ENCODE peak calls at places on chromosomes 1 and 21, in seven cellular contexts. X, Y, B, U, E, Z and J are unnamed samples.

GRCh38 chr1:19794583-19794982 is 5.1 kb downstream of the TMCO4 start:
- DNase-seq in B (no peak), X (no peak), Z (no peak), U (no peak), E (no peak), Y (no peak), J (no peak)

GRCh38 chr1:30551603-30552002 is 171.8 kb downstream of the MATN1 start:
- DNase-seq in Y (no peak), U (no peak), B (no peak), Z (no peak), X (no peak), E (no peak), J (no peak)

GRCh38 chr1:59999746-60000145 is 73.2 kb upstream of the CYP2J2 start:
- DNase-seq in Y (no peak), Z (no peak), B (no peak), U (no peak), E (no peak), X (no peak), J (no peak)

GRCh38 chr1:118788372-118788955 is 199.7 kb downstream of the TBX15 start:
- DNase-seq in Y (peak; percentile 87), Z (peak; percentile 89), B (no peak), E (peak; percentile 13), X (no peak), U (no peak), J (peak; percentile 86)

GRCh38 chr1:206668351-206668750 is 16.4 kb upstream of the MAPKAPK2 start:
- DNase-seq in X (no peak), U (no peak), E (no peak), Y (no peak), B (no peak), Z (no peak), J (no peak)

GRCh38 chr1:154742586-154742985 is 127.5 kb downstream of the KCNN3 start:
- DNase-seq in B (no peak), Z (no peak), U (no peak), Y (no peak), X (no peak), E (no peak), J (no peak)

GRCh38 chr21:14874379-14874778 is 190.4 kb downstream of the NRIP1 start:
- DNase-seq in U (no peak), X (no peak), E (no peak), B (no peak), Z (no peak), Y (no peak), J (no peak)

GRCh38 chr1:206693029-206693428 is 8.3 kb downstream of the MAPKAPK2 start:
- DNase-seq in B (no peak), X (no peak), Z (peak; percentile 66), E (peak; percentile 76), Y (no peak), U (no peak), J (peak; percentile 77)

GRCh38 chr1:217048104-217048707 is 325.0 kb upstream of the ESRRG start:
- DNase-seq in B (no peak), Z (peak; percentile 2), X (peak; percentile 51), Y (no peak), E (peak; percentile 18), U (no peak), J (peak; percentile 4)

GRCh38 chr1:110591956-110592355 is 14.2 kb downstream of the KCNA2 start:
- DNase-seq in X (no peak), Y (no peak), Z (no peak), E (no peak), B (no peak), U (no peak), J (no peak)

GRCh38 chr1:118954286-118954890 is 33.8 kb downstream of the TBX15 start:
- DNase-seq in Z (no peak), B (no peak), E (peak; percentile 54), U (no peak), Y (no peak), X (no peak), J (no peak)

GRCh38 chr1:87151500-87152421 is 176.9 kb upstream of the LMO4 start:
- DNase-seq in E (no peak), Y (no peak), U (peak; percentile 20), X (peak; percentile 80), Z (no peak), B (peak; percentile 72), J (peak; percentile 15)

GRCh38 chr1:230186003-230186863 is 119.2 kb downstream of the GALNT2 start:
- DNase-seq in E (peak; percentile 91), Z (peak; percentile 98), X (peak; percentile 91), B (peak; percentile 18), U (peak; percentile 57), Y (peak; percentile 87), J (peak; percentile 99)

GRCh38 chr1:203473781-203474305 is 1.8 kb upstream of the PRELP start:
- DNase-seq in B (no peak), E (no peak), X (no peak), Y (no peak), U (no peak), Z (no peak), J (no peak)

GRCh38 chr1:65992160-65993046 is 199.7 kb downstream of the PDE4B start:
- DNase-seq in E (no peak), B (no peak), Z (peak; percentile 82), Y (no peak), X (no peak), U (no peak), J (no peak)

GRCh38 chr1:34763142-34763781 is 3.7 kb downstream of the GJB4 start:
- DNase-seq in U (no peak), X (no peak), Z (no peak), E (peak; percentile 84), B (no peak), Y (no peak), J (no peak)

GRCh38 chr1:224205438-224205840 is 22.4 kb downstream of the DEGS1 start:
- DNase-seq in Z (no peak), Y (no peak), X (no peak), E (peak; percentile 88), U (no peak), B (peak; percentile 56), J (no peak)

GRCh38 chr1:52203935-52204625 is 62.2 kb downstream of the ZFYVE9 start:
- DNase-seq in X (no peak), Y (no peak), Z (no peak), E (no peak), B (no peak), U (no peak), J (no peak)

GRCh38 chr21:38740131-38740530 is 65.6 kb upstream of the ETS2 start:
- DNase-seq in E (no peak), Z (no peak), X (no peak), U (no peak), B (no peak), Y (no peak), J (no peak)

GRCh38 chr1:100773444-100773843 is 53.9 kb downstream of the VCAM1 start:
- DNase-seq in X (no peak), Z (no peak), E (peak; percentile 24), B (no peak), Y (no peak), U (no peak), J (no peak)

GRCh38 chr1:182142621-182143020 is 81.1 kb upstream of the ZNF648 start:
- DNase-seq in B (no peak), U (no peak), Y (no peak), Z (no peak), X (no peak), E (no peak), J (no peak)

GRCh38 chr1:220700591-220701179 is 10.5 kb downstream of the C1orf115 start:
- DNase-seq in E (no peak), Y (peak; percentile 23), B (no peak), U (no peak), X (peak; percentile 63), Z (no peak), J (peak; percentile 59)

GRCh38 chr1:24641646-24642151 is 1.4 kb upstream of the SRRM1 start:
- DNase-seq in U (no peak), E (peak; percentile 28), B (peak; percentile 62), X (no peak), Y (no peak), Z (no peak), J (no peak)

GRCh38 chr1:217857061-217857460 is 225.9 kb downstream of the SPATA17 start:
- DNase-seq in U (no peak), B (no peak), Z (no peak), X (no peak), E (no peak), Y (no peak), J (no peak)

GRCh38 chr21:37463083-37463780 is 96.7 kb downstream of the DYRK1A start:
- DNase-seq in B (no peak), X (no peak), Y (peak; percentile 1), E (peak; percentile 65), Z (no peak), U (peak; percentile 23), J (peak; percentile 38)

GRCh38 chr1:78274814-78275213 is 216.0 kb upstream of the PTGFR start:
- DNase-seq in B (no peak), Z (no peak), Y (no peak), U (peak; percentile 73), E (peak; percentile 73), X (no peak), J (no peak)